ENCODE peak calls at places on chromosomes 3 and 15, in ten cellular contexts. One of them, this sample, is unnamed.

GRCh38 chr3:157494581-157495281 is 8.5 kb downstream of the VEPH1 start:
- DNase-seq in transverse colon: no peak
- DNase-seq in esophagus squamous epithelium: no peak
- DNase-seq in heart left ventricle: no peak
- DNase-seq in ovary: no peak
- DNase-seq in A549: no peak
- DNase-seq in HepG2: no peak
- DNase-seq in prostate gland: no peak
- DNase-seq in stomach: no peak
- DNase-seq in body of pancreas: no peak
- DNase-seq in this sample: no peak

GRCh38 chr3:50390523-50391177 is 31.3 kb upstream of the TMEM115 start:
- DNase-seq in stomach: peak
- DNase-seq in esophagus squamous epithelium: no peak
- DNase-seq in HepG2: no peak
- DNase-seq in ovary: peak
- DNase-seq in heart left ventricle: peak
- DNase-seq in prostate gland: peak
- DNase-seq in body of pancreas: peak
- DNase-seq in A549: no peak
- DNase-seq in transverse colon: peak
- DNase-seq in this sample: peak

GRCh38 chr15:93037341-93038063 is 51.5 kb downstream of the RGMA start:
- DNase-seq in transverse colon: no peak
- DNase-seq in ovary: peak
- DNase-seq in stomach: no peak
- DNase-seq in heart left ventricle: peak
- DNase-seq in body of pancreas: no peak
- DNase-seq in HepG2: no peak
- DNase-seq in A549: no peak
- DNase-seq in esophagus squamous epithelium: no peak
- DNase-seq in prostate gland: peak
- DNase-seq in this sample: peak

GRCh38 chr15:40329804-40330203 is 6.3 kb downstream of the INAFM2 start:
- DNase-seq in body of pancreas: no peak
- DNase-seq in A549: no peak
- DNase-seq in HepG2: no peak
- DNase-seq in stomach: no peak
- DNase-seq in ovary: no peak
- DNase-seq in heart left ventricle: no peak
- DNase-seq in esophagus squamous epithelium: no peak
- DNase-seq in transverse colon: no peak
- DNase-seq in prostate gland: no peak
- DNase-seq in this sample: peak

GRCh38 chr15:49649987-49650386 is 29.1 kb downstream of the DTWD1 start:
- DNase-seq in prostate gland: no peak
- DNase-seq in stomach: no peak
- DNase-seq in HepG2: no peak
- DNase-seq in A549: no peak
- DNase-seq in heart left ventricle: no peak
- DNase-seq in esophagus squamous epithelium: no peak
- DNase-seq in ovary: no peak
- DNase-seq in transverse colon: no peak
- DNase-seq in body of pancreas: no peak
- DNase-seq in this sample: no peak

GRCh38 chr3:11407644-11408043 is 135.4 kb downstream of the ATG7 start:
- DNase-seq in A549: no peak
- DNase-seq in body of pancreas: no peak
- DNase-seq in heart left ventricle: no peak
- DNase-seq in esophagus squamous epithelium: no peak
- DNase-seq in stomach: no peak
- DNase-seq in HepG2: no peak
- DNase-seq in ovary: no peak
- DNase-seq in transverse colon: no peak
- DNase-seq in prostate gland: no peak
- DNase-seq in this sample: no peak

GRCh38 chr3:105538483-105538882 is 171.8 kb downstream of the ALCAM start:
- DNase-seq in A549: no peak
- DNase-seq in HepG2: no peak
- DNase-seq in transverse colon: no peak
- DNase-seq in prostate gland: no peak
- DNase-seq in body of pancreas: no peak
- DNase-seq in stomach: no peak
- DNase-seq in ovary: no peak
- DNase-seq in esophagus squamous epithelium: no peak
- DNase-seq in heart left ventricle: no peak
- DNase-seq in this sample: no peak

GRCh38 chr3:7713724-7714123 is 787.9 kb upstream of the LMCD1 start:
- DNase-seq in ovary: no peak
- DNase-seq in stomach: no peak
- DNase-seq in prostate gland: no peak
- DNase-seq in body of pancreas: no peak
- DNase-seq in A549: no peak
- DNase-seq in transverse colon: no peak
- DNase-seq in HepG2: no peak
- DNase-seq in heart left ventricle: no peak
- DNase-seq in esophagus squamous epithelium: no peak
- DNase-seq in this sample: no peak

GRCh38 chr15:99451484-99451883 is 114.3 kb upstream of the MEF2A start:
- DNase-seq in prostate gland: no peak
- DNase-seq in heart left ventricle: no peak
- DNase-seq in transverse colon: no peak
- DNase-seq in esophagus squamous epithelium: no peak
- DNase-seq in HepG2: no peak
- DNase-seq in ovary: no peak
- DNase-seq in A549: no peak
- DNase-seq in body of pancreas: no peak
- DNase-seq in stomach: no peak
- DNase-seq in this sample: peak

GRCh38 chr3:124373524-124373923 is 356.7 kb upstream of the UMPS start:
- DNase-seq in stomach: no peak
- DNase-seq in heart left ventricle: no peak
- DNase-seq in esophagus squamous epithelium: no peak
- DNase-seq in prostate gland: no peak
- DNase-seq in transverse colon: no peak
- DNase-seq in A549: no peak
- DNase-seq in HepG2: no peak
- DNase-seq in ovary: no peak
- DNase-seq in body of pancreas: no peak
- DNase-seq in this sample: no peak

GRCh38 chr15:78450285-78450858 is 12.4 kb downstream of the IREB2 start:
- DNase-seq in stomach: peak
- DNase-seq in heart left ventricle: no peak
- DNase-seq in transverse colon: no peak
- DNase-seq in A549: no peak
- DNase-seq in body of pancreas: no peak
- DNase-seq in HepG2: no peak
- DNase-seq in ovary: no peak
- DNase-seq in esophagus squamous epithelium: no peak
- DNase-seq in prostate gland: no peak
- DNase-seq in this sample: no peak

GRCh38 chr15:61309236-61310016 is 80.3 kb upstream of the RORA start:
- DNase-seq in A549: no peak
- DNase-seq in body of pancreas: no peak
- DNase-seq in ovary: no peak
- DNase-seq in transverse colon: no peak
- DNase-seq in esophagus squamous epithelium: no peak
- DNase-seq in HepG2: no peak
- DNase-seq in prostate gland: no peak
- DNase-seq in heart left ventricle: no peak
- DNase-seq in stomach: no peak
- DNase-seq in this sample: no peak

GRCh38 chr15:31341501-31342195 is 15.0 kb downstream of the KLF13 start:
- DNase-seq in heart left ventricle: no peak
- DNase-seq in ovary: no peak
- DNase-seq in transverse colon: no peak
- DNase-seq in A549: no peak
- DNase-seq in HepG2: no peak
- DNase-seq in prostate gland: no peak
- DNase-seq in stomach: no peak
- DNase-seq in body of pancreas: no peak
- DNase-seq in esophagus squamous epithelium: no peak
- DNase-seq in this sample: no peak

GRCh38 chr15:69143756-69144436 is 16.5 kb upstream of the GLCE start:
- DNase-seq in ovary: no peak
- DNase-seq in esophagus squamous epithelium: no peak
- DNase-seq in A549: no peak
- DNase-seq in heart left ventricle: no peak
- DNase-seq in body of pancreas: no peak
- DNase-seq in HepG2: no peak
- DNase-seq in stomach: no peak
- DNase-seq in transverse colon: no peak
- DNase-seq in prostate gland: no peak
- DNase-seq in this sample: no peak
- TF ChIP-seq POLR2A in ovary: no peak
- TF ChIP-seq POLR2A in esophagus squamous epithelium: no peak
- TF ChIP-seq POLR2A in A549: no peak
- TF ChIP-seq POLR2A in heart left ventricle: no peak
- TF ChIP-seq POLR2A in body of pancreas: no peak
- TF ChIP-seq POLR2A in HepG2: no peak
- TF ChIP-seq POLR2A in stomach: no peak
- TF ChIP-seq POLR2A in transverse colon: no peak
- TF ChIP-seq POLR2A in prostate gland: no peak
- TF ChIP-seq POLR2A in this sample: no peak

GRCh38 chr3:45057557-45057956 is 31.5 kb downstream of the CLEC3B start:
- DNase-seq in transverse colon: no peak
- DNase-seq in HepG2: no peak
- DNase-seq in body of pancreas: no peak
- DNase-seq in heart left ventricle: no peak
- DNase-seq in prostate gland: no peak
- DNase-seq in stomach: no peak
- DNase-seq in ovary: no peak
- DNase-seq in A549: no peak
- DNase-seq in esophagus squamous epithelium: no peak
- DNase-seq in this sample: no peak

GRCh38 chr3:45054196-45054857 is 28.2 kb downstream of the CLEC3B start:
- DNase-seq in body of pancreas: no peak
- DNase-seq in heart left ventricle: no peak
- DNase-seq in stomach: no peak
- DNase-seq in ovary: no peak
- DNase-seq in HepG2: no peak
- DNase-seq in transverse colon: no peak
- DNase-seq in A549: peak
- DNase-seq in prostate gland: peak
- DNase-seq in esophagus squamous epithelium: no peak
- DNase-seq in this sample: no peak

GRCh38 chr3:45056608-45057301 is 30.7 kb downstream of the CLEC3B start:
- DNase-seq in A549: no peak
- DNase-seq in prostate gland: peak
- DNase-seq in HepG2: no peak
- DNase-seq in body of pancreas: no peak
- DNase-seq in transverse colon: no peak
- DNase-seq in stomach: no peak
- DNase-seq in ovary: no peak
- DNase-seq in heart left ventricle: no peak
- DNase-seq in esophagus squamous epithelium: no peak
- DNase-seq in this sample: no peak

GRCh38 chr3:45055032-45055410 is 28.9 kb downstream of the CLEC3B start:
- DNase-seq in ovary: no peak
- DNase-seq in heart left ventricle: no peak
- DNase-seq in HepG2: no peak
- DNase-seq in prostate gland: no peak
- DNase-seq in transverse colon: no peak
- DNase-seq in stomach: no peak
- DNase-seq in body of pancreas: no peak
- DNase-seq in esophagus squamous epithelium: no peak
- DNase-seq in A549: no peak
- DNase-seq in this sample: no peak

DNA sequence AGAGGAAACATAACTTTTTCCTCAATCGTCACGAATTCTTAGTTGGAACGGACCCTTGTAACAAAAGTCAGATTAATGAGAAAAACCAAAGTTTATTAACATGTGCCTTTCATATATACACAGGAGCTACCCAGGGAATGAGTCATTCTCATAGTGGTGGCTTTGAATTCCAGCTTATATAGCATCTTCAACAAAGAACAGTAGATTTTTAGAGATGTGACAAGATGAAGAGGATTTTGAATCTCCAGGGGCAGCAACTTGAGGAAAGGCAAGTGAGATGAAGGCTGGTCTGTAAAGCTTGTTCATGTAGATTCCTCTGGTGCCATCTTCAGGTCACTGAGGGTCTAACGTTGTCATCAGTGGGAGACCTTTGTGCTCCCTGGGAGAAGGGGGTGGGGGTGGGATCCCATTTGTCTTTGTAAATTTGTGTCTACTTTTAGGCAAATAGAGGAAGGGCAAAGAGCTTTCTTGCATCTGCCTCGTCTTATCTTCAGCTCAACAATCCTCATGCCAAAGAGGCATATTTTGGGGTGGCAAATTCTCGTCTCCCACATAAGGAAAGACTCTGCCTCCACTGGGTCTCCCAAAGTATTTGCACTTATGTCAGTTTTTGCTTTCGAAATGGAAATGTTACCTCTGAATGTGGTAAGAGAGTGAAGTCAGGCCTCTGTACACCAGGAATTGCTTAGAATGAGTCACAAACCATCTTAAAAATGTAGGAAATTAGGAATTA is 29.5 kb downstream of the CLEC3B start:
- DNase-seq in body of pancreas: no peak
- DNase-seq in transverse colon: no peak
- DNase-seq in stomach: no peak
- DNase-seq in HepG2: peak
- DNase-seq in prostate gland: no peak
- DNase-seq in ovary: no peak
- DNase-seq in heart left ventricle: no peak
- DNase-seq in A549: peak
- DNase-seq in esophagus squamous epithelium: no peak
- DNase-seq in this sample: no peak
- TF ChIP-seq CTCF in body of pancreas: no peak
- TF ChIP-seq CTCF in transverse colon: no peak
- TF ChIP-seq CTCF in stomach: no peak
- TF ChIP-seq CTCF in HepG2: peak
- TF ChIP-seq CTCF in prostate gland: no peak
- TF ChIP-seq CTCF in ovary: no peak
- TF ChIP-seq CTCF in heart left ventricle: peak
- TF ChIP-seq CTCF in A549: peak
- TF ChIP-seq CTCF in esophagus squamous epithelium: no peak
- TF ChIP-seq CTCF in this sample: no peak

DNA sequence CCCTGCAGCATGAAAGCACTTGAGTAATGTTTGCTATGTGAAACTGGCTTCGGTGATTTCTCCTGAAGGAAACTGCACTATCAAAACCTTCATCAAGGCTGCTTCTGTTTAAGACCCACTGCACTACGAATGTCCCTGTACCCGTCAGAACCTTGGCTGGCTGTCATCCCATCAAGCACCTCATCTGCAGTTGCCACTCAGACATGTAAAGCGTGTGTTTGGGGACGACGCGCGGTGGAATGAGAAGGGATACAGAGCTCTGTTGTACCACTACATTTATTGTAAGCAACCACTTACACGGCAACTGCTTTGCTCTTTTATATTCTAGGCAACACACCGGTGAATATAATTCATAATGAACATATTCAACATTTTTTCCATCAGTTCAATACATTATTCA is 147.6 kb downstream of the TIGIT start:
- DNase-seq in body of pancreas: no peak
- DNase-seq in stomach: no peak
- DNase-seq in HepG2: no peak
- DNase-seq in heart left ventricle: no peak
- DNase-seq in transverse colon: no peak
- DNase-seq in ovary: no peak
- DNase-seq in prostate gland: no peak
- DNase-seq in A549: no peak
- DNase-seq in esophagus squamous epithelium: no peak
- DNase-seq in this sample: no peak
- TF ChIP-seq POLR2A in body of pancreas: no peak
- TF ChIP-seq POLR2A in stomach: no peak
- TF ChIP-seq POLR2A in HepG2: no peak
- TF ChIP-seq POLR2A in heart left ventricle: no peak
- TF ChIP-seq POLR2A in transverse colon: no peak
- TF ChIP-seq POLR2A in ovary: no peak
- TF ChIP-seq POLR2A in prostate gland: no peak
- TF ChIP-seq POLR2A in A549: no peak
- TF ChIP-seq POLR2A in esophagus squamous epithelium: no peak
- TF ChIP-seq POLR2A in this sample: no peak

GRCh38 chr3:138009476-138010272 is at the start of gene CLDN18:
- DNase-seq in esophagus squamous epithelium: no peak
- DNase-seq in HepG2: no peak
- DNase-seq in heart left ventricle: no peak
- DNase-seq in transverse colon: no peak
- DNase-seq in A549: no peak
- DNase-seq in ovary: no peak
- DNase-seq in prostate gland: no peak
- DNase-seq in stomach: peak
- DNase-seq in body of pancreas: no peak
- DNase-seq in this sample: no peak
- TF ChIP-seq CTCF in esophagus squamous epithelium: no peak
- TF ChIP-seq CTCF in HepG2: no peak
- TF ChIP-seq CTCF in heart left ventricle: no peak
- TF ChIP-seq CTCF in transverse colon: no peak
- TF ChIP-seq CTCF in A549: no peak
- TF ChIP-seq CTCF in ovary: no peak
- TF ChIP-seq CTCF in prostate gland: no peak
- TF ChIP-seq CTCF in stomach: no peak
- TF ChIP-seq CTCF in body of pancreas: no peak
- TF ChIP-seq CTCF in this sample: no peak